ENCODE peak calls at places on chromosomes 4 and X, in four cellular contexts. Y is IMR-90, C is neuronal stem cell, E is mesenchymal stem cell. L is an unnamed sample.

GRCh38 chrX:103384672-103385071 is 8.3 kb downstream of the BEX3 start:
- DNase-seq in Y (no peak), C (no peak), E (no peak), L (no peak)

GRCh38 chr4:152165146-152165545 is 370.7 kb downstream of the FBXW7 start:
- DNase-seq in Y (no peak), C (no peak), E (peak; percentile 15), L (peak; percentile 99)

GRCh38 chr4:105548483-105548882 is 3.9 kb upstream of the ARHGEF38 start:
- DNase-seq in Y (no peak), C (no peak), E (peak; percentile 14), L (no peak)

GRCh38 chr4:123216946-123217345 is 179.6 kb upstream of the SPRY1 start:
- DNase-seq in Y (no peak), C (no peak), E (no peak), L (no peak)

GRCh38 chr4:158347596-158347995 is 137.3 kb downstream of the TMEM144 start:
- DNase-seq in Y (no peak), C (no peak), E (no peak), L (no peak)

GRCh38 chr4:109972786-109973528 is 60.3 kb downstream of the EGF start:
- DNase-seq in Y (no peak), C (no peak), E (no peak), L (no peak)

GRCh38 chr4:39642885-39643550 is 4.4 kb upstream of the SMIM14 start:
- DNase-seq in Y (peak; percentile 49), C (no peak), E (no peak), L (no peak)

GRCh38 chr4:36399762-36400353 is 118.4 kb downstream of the DTHD1 start:
- DNase-seq in Y (no peak), C (no peak), E (no peak), L (no peak)

GRCh38 chr4:90127706-90128345 is 632 bp downstream of the CCSER1 start:
- DNase-seq in Y (no peak), C (peak; percentile 43), E (peak; percentile 8), L (no peak)

GRCh38 chrX:80014141-80014940 is at the start of gene TBX22:
- DNase-seq in Y (no peak), C (no peak), E (no peak), L (peak; percentile 85)

GRCh38 chr4:87391783-87392054 is 731 bp upstream of the HSD17B11 start:
- DNase-seq in Y (no peak), C (no peak), E (no peak), L (no peak)

GRCh38 chrX:30141966-30142365 is 73.4 kb upstream of the MAGEB2 start:
- DNase-seq in Y (peak; percentile 59), C (peak; percentile 6), E (peak; percentile 60), L (peak; percentile 75)

GRCh38 chr4:124199755-124200154 is 512.8 kb downstream of the ANKRD50 start:
- DNase-seq in Y (peak; percentile 66), C (no peak), E (peak; percentile 72), L (no peak)

GRCh38 chrX:153371256-153371655 is 29.9 kb downstream of the PNMA6E start:
- DNase-seq in Y (no peak), C (no peak), E (peak; percentile 30), L (no peak)

GRCh38 chr4:5887361-5888221 is 5.3 kb downstream of the CRMP1 start:
- DNase-seq in Y (no peak), C (no peak), E (peak; percentile 26), L (peak; percentile 57)

GRCh38 chr4:5884804-5885203 is 8.1 kb downstream of the CRMP1 start:
- DNase-seq in Y (no peak), C (no peak), E (no peak), L (no peak)

GRCh38 chr4:5883916-5884315 is 9.0 kb downstream of the CRMP1 start:
- DNase-seq in Y (no peak), C (no peak), E (peak; percentile 19), L (no peak)

GRCh38 chr4:5887011-5887360 is 5.9 kb downstream of the CRMP1 start:
- DNase-seq in Y (no peak), C (no peak), E (no peak), L (no peak)

DNA sequence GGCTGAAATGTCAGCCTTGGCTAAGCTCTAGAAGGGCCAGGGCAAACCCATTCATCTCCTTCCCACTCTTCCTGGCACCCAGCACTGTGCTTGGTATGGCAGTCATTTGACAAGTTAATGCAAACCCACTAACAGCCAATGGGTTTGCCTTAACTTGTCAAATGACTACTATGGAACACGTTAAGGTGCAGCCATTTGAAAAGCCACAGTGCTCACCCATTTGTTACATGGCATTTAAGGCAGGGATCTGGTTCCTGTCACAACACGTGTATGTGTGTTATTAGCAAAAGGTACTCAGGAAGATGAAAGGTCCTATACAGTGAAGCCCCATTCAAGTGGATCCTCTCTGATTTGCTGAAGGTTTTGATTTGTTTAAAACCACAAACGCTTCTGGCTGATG is 7.2 kb downstream of the CRMP1 start:
- DNase-seq in Y (no peak), C (no peak), E (no peak), L (no peak)
- H3K9ac ChIP-seq in Y (no peak overlapping the region), C (no peak overlapping the region), E (no peak overlapping the region), L (no peak overlapping the region)

GRCh38 chr4:113446019-113446418 is 315.5 kb downstream of the CAMK2D start:
- DNase-seq in Y (peak; percentile 92), C (no peak), E (peak; percentile 64), L (no peak)

GRCh38 chr4:113447061-113447460 is 314.5 kb downstream of the CAMK2D start:
- DNase-seq in Y (no peak), C (no peak), E (peak; percentile 27), L (no peak)

GRCh38 chr4:113444386-113444785 is 317.2 kb downstream of the CAMK2D start:
- DNase-seq in Y (peak; percentile 73), C (no peak), E (peak; percentile 17), L (no peak)

GRCh38 chr4:113442821-113443220 is 318.7 kb downstream of the CAMK2D start:
- DNase-seq in Y (no peak), C (no peak), E (no peak), L (no peak)

GRCh38 chr4:113445286-113445685 is 316.3 kb downstream of the CAMK2D start:
- DNase-seq in Y (peak; percentile 94), C (no peak), E (peak; percentile 90), L (no peak)
- H3K4me2 ChIP-seq in Y (peak overlapping the region; percentile 68), C (no peak overlapping the region), E (no peak overlapping the region), L (no peak overlapping the region)

GRCh38 chr4:186161138-186161537 is 30.2 kb upstream of the CYP4V2 start:
- DNase-seq in Y (no peak), C (no peak), E (no peak), L (no peak)
- H3K23ac ChIP-seq in Y (no peak overlapping the region), C (no peak overlapping the region), E (no peak overlapping the region), L (no peak overlapping the region)

GRCh38 chr4:8274066-8274652 is 4.6 kb downstream of the HTRA3 start:
- DNase-seq in Y (no peak), C (no peak), E (no peak), L (no peak)
- H3K9ac ChIP-seq in Y (no peak overlapping the region), C (no peak overlapping the region), E (peak overlapping the region; percentile 16), L (no peak overlapping the region)

GRCh38 chr4:37970702-37971101 is 10.5 kb downstream of the PTTG2 start:
- DNase-seq in Y (peak; percentile 33), C (no peak), E (no peak), L (peak; percentile 62)
- H3K4me2 ChIP-seq in Y (no peak overlapping the region), C (no peak overlapping the region), E (no peak overlapping the region), L (no peak overlapping the region)

DNA sequence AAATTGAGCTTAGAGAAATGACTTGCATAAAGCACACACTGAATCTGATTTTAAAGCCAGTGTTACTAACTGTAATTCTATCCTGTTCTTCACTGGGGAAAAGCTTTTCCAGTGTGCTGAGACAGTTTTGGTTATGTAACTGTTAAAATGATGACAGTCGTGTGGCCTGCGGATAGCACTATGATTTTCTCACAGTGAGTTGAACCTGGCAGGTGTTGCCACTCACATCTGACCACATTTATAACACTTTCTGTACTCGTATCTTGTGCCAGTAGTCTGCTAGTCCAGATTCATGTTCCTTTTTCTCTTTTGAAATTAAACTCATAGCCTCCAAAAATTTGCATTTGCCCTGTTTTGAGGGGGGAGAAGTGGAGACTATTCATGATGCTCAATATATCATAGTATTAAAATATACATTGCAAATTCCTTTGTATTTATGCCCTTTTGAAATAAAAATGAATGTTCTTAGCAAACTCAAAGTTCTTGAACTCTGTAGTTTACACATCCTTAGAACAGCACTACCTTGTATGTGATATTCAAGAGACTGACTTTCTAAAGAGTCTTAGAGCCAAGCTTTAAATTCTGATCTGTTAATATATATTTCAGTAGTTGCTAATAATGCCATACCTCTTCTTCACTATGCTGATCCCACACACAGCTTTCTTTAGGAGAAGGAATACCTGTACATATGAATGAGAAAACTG is 132.3 kb downstream of the PDLIM5 start:
- DNase-seq in Y (no peak), C (no peak), E (no peak), L (no peak)
- H3K23ac ChIP-seq in Y (no peak overlapping the region), C (no peak overlapping the region), E (no peak overlapping the region), L (no peak overlapping the region)

GRCh38 chr4:3807861-3808521 is 41.8 kb downstream of the ADRA2C start:
- DNase-seq in Y (no peak), C (peak; percentile 44), E (no peak), L (peak; percentile 84)
- H3K9ac ChIP-seq in Y (no peak overlapping the region), C (no peak overlapping the region), E (no peak overlapping the region), L (no peak overlapping the region)

GRCh38 chrX:138858946-138859345 is 147.4 kb upstream of the FGF13 start:
- DNase-seq in Y (no peak), C (no peak), E (peak; percentile 0), L (no peak)
- H3K4me2 ChIP-seq in Y (no peak overlapping the region), C (no peak overlapping the region), E (no peak overlapping the region), L (no peak overlapping the region)

GRCh38 chr4:10684631-10685030 is at the start of gene CLNK:
- DNase-seq in Y (no peak), C (no peak), E (no peak), L (no peak)

GRCh38 chr4:10688022-10688421 is 3.5 kb upstream of the CLNK start:
- DNase-seq in Y (no peak), C (no peak), E (no peak), L (no peak)

GRCh38 chr4:10687526-10687925 is 3.0 kb upstream of the CLNK start:
- DNase-seq in Y (no peak), C (no peak), E (no peak), L (peak; percentile 39)

GRCh38 chr4:10677796-10678497 is 6.6 kb downstream of the CLNK start:
- DNase-seq in Y (no peak), C (no peak), E (no peak), L (no peak)

DNA sequence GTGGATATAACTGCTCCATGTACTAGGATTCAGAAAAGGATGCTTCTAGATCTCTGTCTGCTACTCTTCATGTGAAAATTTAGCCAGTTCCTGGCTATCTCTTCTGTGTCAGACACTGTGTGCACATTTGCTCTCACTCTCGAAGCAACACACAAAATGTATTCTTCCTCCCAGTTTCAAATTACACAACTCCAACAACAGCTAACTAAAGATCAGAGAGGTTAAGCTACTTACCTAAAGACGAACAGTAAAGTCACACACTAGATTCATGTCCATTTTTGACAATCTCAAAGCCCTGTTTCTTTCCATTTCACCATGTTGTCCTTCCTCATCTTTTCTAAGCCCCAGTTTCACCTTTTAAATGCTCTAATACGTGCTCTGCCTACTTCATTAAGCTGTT is 2.2 kb downstream of the CLNK start:
- DNase-seq in Y (no peak), C (no peak), E (no peak), L (no peak)
- H3K23ac ChIP-seq in Y (no peak overlapping the region), C (no peak overlapping the region), E (no peak overlapping the region), L (no peak overlapping the region)